ENCODE peak calls at places on chromosomes 3 and 15, in five cellular contexts. E is heart left ventricle; K is MG63; A is naive thymus-derived CD8-positive, alpha-beta T cell; L is KG1. M is an unnamed sample.
A peak's percentile ranks its signal among the peaks of the same experiment; 100 is the strongest.

GRCh38 chr3:197354195-197355059 is 56.0 kb upstream of the DLG1 start:
- DNase-seq in E (peak; percentile 61), K (peak; percentile 49), L (no peak), A (no peak), M (peak; percentile 58)

GRCh38 chr3:11300970-11301369 is 28.8 kb downstream of the ATG7 start:
- DNase-seq in L (no peak), A (no peak), E (no peak), K (no peak), M (peak; percentile 39)

GRCh38 chr3:58244186-58244585 is 6.6 kb downstream of the ABHD6 start:
- DNase-seq in L (no peak), E (no peak), K (no peak), A (no peak), M (no peak)

GRCh38 chr3:82294609-82295008 is 533.2 kb upstream of the GBE1 start:
- DNase-seq in L (no peak), A (no peak), E (no peak), K (no peak), M (no peak)

GRCh38 chr15:76199106-76200082 is 111.9 kb downstream of the ETFA start:
- DNase-seq in A (no peak), K (peak; percentile 88), E (peak; percentile 72), L (no peak), M (peak; percentile 91)

GRCh38 chr15:85563328-85563727 is 182.9 kb downstream of the AKAP13 start:
- DNase-seq in L (no peak), K (no peak), A (no peak), E (no peak), M (peak; percentile 62)

GRCh38 chr3:64048631-64049061 is 25.4 kb upstream of the PSMD6 start:
- DNase-seq in E (no peak), A (no peak), K (no peak), L (no peak), M (peak; percentile 46)

GRCh38 chr3:31187380-31187779 is 292.9 kb upstream of the GADL1 start:
- DNase-seq in A (no peak), K (no peak), E (no peak), L (no peak), M (no peak)

GRCh38 chr3:45272411-45272810 is 46.3 kb upstream of the TMEM158 start:
- DNase-seq in A (no peak), K (no peak), E (no peak), L (no peak), M (no peak)

GRCh38 chr15:55868707-55869106 is 124.7 kb downstream of the NEDD4 start:
- DNase-seq in K (no peak), A (no peak), E (no peak), L (no peak), M (no peak)

GRCh38 chr3:172140499-172141391 is 101.4 kb downstream of the FNDC3B start:
- DNase-seq in L (no peak), E (no peak), A (no peak), K (no peak), M (peak; percentile 94)

GRCh38 chr3:37249717-37250116 is 75.3 kb upstream of the LRRFIP2 start:
- DNase-seq in L (no peak), A (no peak), K (no peak), E (no peak), M (no peak)

GRCh38 chr3:126034481-126035361 is 49.2 kb downstream of the SLC41A3 start:
- DNase-seq in K (no peak), E (peak; percentile 5), L (no peak), A (no peak), M (peak; percentile 49)

GRCh38 chr3:170387952-170388351 is 30.4 kb downstream of the SKIL start:
- DNase-seq in A (no peak), K (no peak), L (no peak), E (no peak), M (peak; percentile 38)

GRCh38 chr3:128784228-128784627 is 58.2 kb downstream of the RAB7A start:
- DNase-seq in L (no peak), K (no peak), E (peak; percentile 40), A (peak; percentile 67), M (no peak)

GRCh38 chr15:87604857-87605446 is 651.6 kb downstream of the NTRK3 start:
- DNase-seq in K (no peak), E (no peak), A (no peak), L (no peak), M (peak; percentile 27)

GRCh38 chr3:50503947-50504346 is 513 bp upstream of the CACNA2D2 start:
- DNase-seq in E (no peak), K (no peak), A (no peak), L (no peak), M (no peak)

GRCh38 chr3:195036203-195037016 is 234.5 kb downstream of the XXYLT1 start:
- DNase-seq in A (no peak), E (no peak), L (no peak), K (no peak), M (no peak)

GRCh38 chr15:93035953-93036810 is 52.8 kb downstream of the RGMA start:
- DNase-seq in L (no peak), A (peak; percentile 39), K (no peak), E (peak; percentile 19), M (no peak)